ENCODE peak calls at places on chromosomes 13 and 19, in six cellular contexts. N is adrenal gland, K is psoas muscle, R is astrocyte, I is GM20000, Q is fibroblast of pulmonary artery. C is an unnamed sample.

GRCh38 chr13:89969996-89970709 is 1377.3 kb upstream of the MIR17HG start:
- DNase-seq in R (peak), Q (peak), N (no peak), I (no peak), K (no peak), C (no peak)

GRCh38 chr13:81872581-81872980 is 1531.7 kb upstream of the SPRY2 start:
- DNase-seq in I (no peak), R (no peak), K (no peak), N (no peak), Q (no peak), C (no peak)

GRCh38 chr13:86946734-86947133 is 724.4 kb upstream of the SLITRK5 start:
- DNase-seq in R (no peak), I (no peak), Q (no peak), N (no peak), K (no peak), C (no peak)

GRCh38 chr13:56907766-56908165 is 233.0 kb upstream of the PRR20A start:
- DNase-seq in K (no peak), Q (peak), R (no peak), I (no peak), N (no peak), C (no peak)

GRCh38 chr19:30093966-30094770 is 152.1 kb downstream of the URI1 start:
- DNase-seq in N (no peak), I (no peak), Q (no peak), R (no peak), K (peak), C (no peak)

GRCh38 chr19:1650627-1651009 is 1.8 kb downstream of the TCF3 start:
- DNase-seq in K (no peak), N (no peak), I (no peak), Q (peak), R (no peak), C (peak)

GRCh38 chr19:42406111-42406510 is 16.0 kb upstream of the CNFN start:
- DNase-seq in I (no peak), R (no peak), K (no peak), Q (no peak), N (no peak), C (no peak)

GRCh38 chr13:101449971-101450748 is 2.3 kb upstream of the ITGBL1 start:
- DNase-seq in R (peak), Q (peak), N (no peak), K (no peak), I (no peak), C (no peak)

GRCh38 chr19:11296264-11296663 is 304 bp downstream of the TSPAN16 start:
- DNase-seq in K (peak), N (no peak), Q (peak), R (no peak), I (no peak), C (no peak)

GRCh38 chr13:112619730-112620639 is 32.0 kb upstream of the TUBGCP3 start:
- DNase-seq in R (peak), K (no peak), N (no peak), Q (peak), I (no peak), C (no peak)

GRCh38 chr19:38685666-38686529 is 38.4 kb downstream of the ACTN4 start:
- DNase-seq in I (no peak), K (no peak), Q (peak), R (peak), N (no peak), C (peak)
- TF ChIP-seq CTCF in I (no peak), K (peak), Q (peak), R (peak), N (peak), C (peak)

GRCh38 chr13:102770435-102770834 is 3.2 kb downstream of the TEX30 start:
- DNase-seq in R (no peak), Q (peak), K (no peak), N (no peak), I (no peak), C (no peak)

GRCh38 chr13:102768914-102769313 is 4.7 kb downstream of the TEX30 start:
- DNase-seq in N (no peak), R (no peak), Q (peak), I (no peak), K (no peak), C (no peak)

GRCh38 chr13:102772042-102772425 is 1.6 kb downstream of the TEX30 start:
- DNase-seq in I (no peak), R (no peak), Q (no peak), N (no peak), K (no peak), C (no peak)

GRCh38 chr13:102771298-102772041 is 2.1 kb downstream of the TEX30 start:
- DNase-seq in I (no peak), Q (no peak), R (no peak), K (no peak), N (no peak), C (no peak)

GRCh38 chr13:102769679-102770078 is 3.9 kb downstream of the TEX30 start:
- DNase-seq in K (no peak), I (no peak), N (no peak), R (no peak), Q (peak), C (no peak)
- TF ChIP-seq CTCF in K (no peak), I (no peak), N (no peak), R (no peak), Q (peak), C (no peak)

GRCh38 chr19:3369337-3370213 is 3.2 kb downstream of the NFIC start:
- DNase-seq in N (peak), R (no peak), I (peak), Q (peak), K (peak), C (peak)
- TF ChIP-seq CTCF in N (peak), R (no peak), I (no peak), Q (no peak), K (no peak), C (no peak)

DNA sequence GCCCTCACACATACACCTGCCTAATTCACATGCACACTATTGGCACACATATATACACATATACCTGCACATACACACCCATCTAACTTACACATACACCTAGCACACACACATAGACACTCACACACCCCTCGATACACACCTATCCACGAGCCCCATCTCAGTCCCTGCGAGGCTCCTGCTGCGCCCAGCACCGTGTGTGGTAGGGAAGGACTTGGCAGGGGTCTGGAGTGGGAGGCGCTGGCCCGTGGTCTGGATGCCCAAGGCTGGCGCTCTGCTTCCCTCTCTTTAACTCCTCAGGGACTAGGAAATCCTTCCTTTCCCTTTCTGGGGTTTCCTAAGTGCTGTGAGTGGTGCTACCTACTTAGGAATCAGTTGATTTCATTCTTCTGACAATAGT is 202.7 kb downstream of the UQCRFS1 start:
- DNase-seq in K (no peak), Q (no peak), I (no peak), N (no peak), R (no peak), C (no peak)
- TF ChIP-seq CTCF in K (no peak), Q (no peak), I (no peak), N (no peak), R (no peak), C (no peak)

DNA sequence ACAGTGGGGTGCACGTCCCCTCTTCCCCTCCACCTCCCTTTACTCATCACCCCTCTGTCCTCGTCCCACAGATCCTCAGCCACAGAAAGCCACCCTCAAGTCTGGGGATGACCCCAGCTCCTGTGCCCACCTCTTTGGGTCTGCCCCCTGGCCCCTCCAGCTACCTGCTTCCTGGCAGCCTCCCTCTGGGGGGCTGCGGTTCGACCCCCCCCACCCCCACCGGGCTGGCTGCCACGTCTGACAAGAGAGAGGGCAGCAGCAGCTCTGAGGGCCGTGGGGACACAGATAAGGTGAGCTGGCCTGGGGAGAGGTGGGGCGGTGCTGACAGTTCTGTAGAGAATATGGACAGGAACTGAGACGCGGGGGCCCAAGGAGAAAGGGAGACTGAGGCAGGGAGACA is 11.1 kb downstream of the IRF3 start:
- DNase-seq in Q (no peak), N (no peak), K (no peak), I (no peak), R (no peak), C (no peak)
- TF ChIP-seq CTCF in Q (no peak), N (no peak), K (no peak), I (no peak), R (no peak), C (no peak)

GRCh38 chr19:18090545-18091216 is 3.9 kb upstream of the IL12RB1 start:
- DNase-seq in I (no peak), R (no peak), N (no peak), Q (peak), K (no peak), C (peak)

GRCh38 chr19:18097217-18097992 is at the start of gene MAST3:
- DNase-seq in N (peak), I (peak), Q (peak), K (peak), R (no peak), C (peak)

GRCh38 chr19:18096258-18096657 is 1.3 kb upstream of the MAST3 start:
- DNase-seq in K (no peak), I (no peak), R (no peak), Q (no peak), N (no peak), C (no peak)

GRCh38 chr19:18091217-18091608 is 4.5 kb upstream of the IL12RB1 start:
- DNase-seq in I (peak), N (peak), Q (no peak), K (peak), R (no peak), C (peak)

DNA sequence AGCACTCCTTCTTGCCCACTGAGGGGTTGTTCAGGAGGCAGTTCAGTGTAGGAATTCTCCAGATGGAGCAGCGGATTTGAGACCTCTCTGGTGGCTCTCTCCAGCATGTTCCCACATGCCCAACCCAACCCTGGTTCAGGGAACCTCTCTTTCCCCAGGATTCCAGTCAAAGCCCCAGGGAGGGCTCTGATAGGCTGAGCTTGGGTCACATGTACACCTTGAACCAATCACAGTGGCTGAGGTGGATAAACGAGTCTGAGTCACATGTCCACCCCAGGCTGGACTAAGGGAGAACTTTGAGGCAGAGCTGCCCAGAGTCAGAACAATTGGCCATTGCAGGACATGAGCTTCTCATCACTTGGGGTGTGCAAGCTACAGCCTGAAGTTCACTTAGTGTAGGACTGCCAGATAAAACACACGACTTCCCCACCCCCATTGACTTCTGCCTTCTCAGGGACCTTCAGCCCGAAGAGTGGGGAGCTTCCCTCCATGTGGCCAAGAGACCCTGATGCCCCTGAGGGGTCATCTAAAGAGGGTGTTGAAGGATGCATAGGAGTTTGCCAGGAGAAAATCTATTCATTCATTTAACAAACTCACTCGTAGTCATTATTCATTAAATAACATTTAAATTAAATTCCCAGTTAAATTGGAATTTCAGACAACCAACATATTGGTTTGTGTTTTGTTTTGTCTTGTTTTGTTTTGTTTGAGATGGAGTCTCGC is 4.0 kb upstream of the MAST3 start:
- DNase-seq in Q (peak), K (no peak), N (no peak), R (no peak), I (no peak), C (peak)
- TF ChIP-seq CTCF in Q (no peak), K (no peak), N (no peak), R (no peak), I (no peak), C (no peak)

DNA sequence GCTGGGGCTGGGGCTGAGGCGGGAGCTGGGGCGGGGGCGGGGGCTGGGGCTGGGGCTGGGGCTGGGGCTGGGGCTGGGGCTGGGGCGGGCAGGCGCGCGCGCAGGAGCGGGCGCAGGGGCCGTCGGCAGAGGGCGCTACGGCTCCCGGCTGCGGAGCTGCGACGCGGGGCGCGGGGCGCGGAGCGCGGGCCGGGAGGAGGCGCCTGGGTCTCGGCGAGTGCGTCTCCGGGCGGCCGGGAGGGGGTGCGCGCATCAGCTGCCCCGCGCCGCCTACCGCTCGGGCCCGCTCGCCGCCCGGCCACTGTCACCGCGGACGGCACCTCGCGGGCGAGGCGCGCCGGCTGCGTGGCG is 416 bp upstream of the MTUS2 start:
- DNase-seq in Q (peak), N (no peak), R (peak), K (no peak), I (peak), C (peak)
- TF ChIP-seq CTCF in Q (no peak), N (peak), R (no peak), K (no peak), I (peak), C (no peak)

DNA sequence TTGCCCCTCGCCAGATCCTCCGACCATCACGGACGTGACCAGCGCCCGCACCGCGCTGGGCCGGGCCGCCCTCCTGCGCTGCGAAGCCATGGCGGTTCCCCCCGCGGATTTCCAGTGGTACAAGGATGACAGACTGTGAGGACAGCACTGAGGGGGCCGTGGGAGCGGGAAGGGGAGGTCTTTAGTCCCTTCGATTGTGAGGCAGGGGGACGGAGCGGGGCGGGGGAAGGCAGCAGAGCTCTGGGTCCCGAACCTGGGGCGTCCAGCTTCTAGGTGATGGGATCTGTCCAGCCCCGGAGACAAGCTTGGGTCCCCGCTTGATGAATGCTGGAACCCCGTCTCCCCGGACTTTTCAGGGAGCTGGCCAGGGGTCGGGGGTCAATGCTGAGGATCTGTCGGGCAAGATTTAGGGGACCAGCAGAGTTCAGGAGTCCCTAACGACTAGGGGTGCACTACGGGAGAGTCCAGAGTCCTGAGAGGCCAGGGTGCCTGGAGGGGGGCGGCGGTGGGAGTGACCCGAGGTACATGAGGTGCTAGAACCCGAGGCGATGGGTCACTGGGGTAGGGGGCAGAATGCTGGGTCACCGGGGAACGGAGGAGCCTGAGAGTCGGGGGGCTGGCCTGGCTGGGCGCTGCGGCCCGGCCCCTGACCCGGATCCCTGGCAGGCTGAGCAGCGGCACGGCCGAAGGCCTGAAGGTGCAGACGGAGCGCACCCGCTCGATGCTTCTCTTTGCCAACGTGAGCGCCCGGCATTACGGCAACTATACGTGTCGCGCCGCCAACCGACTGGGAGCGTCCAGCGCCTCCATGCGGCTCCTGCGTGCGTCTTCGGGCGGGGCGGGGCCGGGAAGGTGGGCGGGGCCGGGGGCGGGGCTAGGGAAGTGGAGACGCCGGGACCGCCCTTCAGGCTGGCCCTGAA is 14.6 kb downstream of the VSIG10L start:
- DNase-seq in K (no peak), R (no peak), N (peak), I (peak), Q (peak), C (peak)
- TF ChIP-seq CTCF in K (no peak), R (no peak), N (peak), I (peak), Q (no peak), C (peak)

GRCh38 chr13:30676672-30677071 is 58.7 kb upstream of the ALOX5AP start:
- DNase-seq in R (no peak), K (no peak), N (no peak), Q (peak), I (no peak), C (no peak)
- TF ChIP-seq CTCF in R (peak), K (no peak), N (peak), Q (peak), I (no peak), C (no peak)

C was measured in activated CD8-positive, alpha-beta T cell treated with anti-CD3 and anti-CD28 coated beads for 36 hours.